ENCODE peak calls at places on chromosomes 3 and 15, in ten cellular contexts. One of them, this sample, is unnamed.

GRCh38 chr3:148149556-148149955 is 548.1 kb upstream of the AGTR1 start:
- DNase-seq in K562: no peak
- DNase-seq in HepG2: no peak
- DNase-seq in colonic mucosa: no peak
- DNase-seq in neuronal stem cell: peak
- DNase-seq in H9: peak
- DNase-seq in NT2/D1: peak
- DNase-seq in kidney: no peak
- DNase-seq in IMR-90: no peak
- DNase-seq in endothelial cell of umbilical vein: no peak
- DNase-seq in this sample: no peak

GRCh38 chr3:142502187-142502985 is 54.5 kb upstream of the XRN1 start:
- DNase-seq in NT2/D1: no peak
- DNase-seq in kidney: no peak
- DNase-seq in H9: no peak
- DNase-seq in K562: no peak
- DNase-seq in IMR-90: no peak
- DNase-seq in HepG2: no peak
- DNase-seq in colonic mucosa: no peak
- DNase-seq in endothelial cell of umbilical vein: no peak
- DNase-seq in neuronal stem cell: no peak
- DNase-seq in this sample: no peak

GRCh38 chr3:169286214-169286613 is 377.3 kb downstream of the MECOM start:
- DNase-seq in kidney: no peak
- DNase-seq in NT2/D1: no peak
- DNase-seq in K562: no peak
- DNase-seq in HepG2: no peak
- DNase-seq in H9: no peak
- DNase-seq in IMR-90: no peak
- DNase-seq in colonic mucosa: no peak
- DNase-seq in neuronal stem cell: no peak
- DNase-seq in endothelial cell of umbilical vein: no peak
- DNase-seq in this sample: no peak

GRCh38 chr3:193196746-193197145 is 44.3 kb upstream of the PLAAT1 start:
- DNase-seq in HepG2: no peak
- DNase-seq in NT2/D1: no peak
- DNase-seq in K562: no peak
- DNase-seq in endothelial cell of umbilical vein: no peak
- DNase-seq in colonic mucosa: no peak
- DNase-seq in H9: no peak
- DNase-seq in kidney: no peak
- DNase-seq in neuronal stem cell: no peak
- DNase-seq in IMR-90: no peak
- DNase-seq in this sample: no peak

GRCh38 chr15:64464271-64465005 is 4.1 kb downstream of the ZNF609 start:
- DNase-seq in neuronal stem cell: no peak
- DNase-seq in kidney: no peak
- DNase-seq in H9: no peak
- DNase-seq in NT2/D1: no peak
- DNase-seq in endothelial cell of umbilical vein: peak
- DNase-seq in IMR-90: peak
- DNase-seq in colonic mucosa: no peak
- DNase-seq in K562: no peak
- DNase-seq in HepG2: no peak
- DNase-seq in this sample: no peak

GRCh38 chr15:69902414-69903062 is 195.2 kb downstream of the TLE3 start:
- DNase-seq in HepG2: no peak
- DNase-seq in neuronal stem cell: no peak
- DNase-seq in colonic mucosa: no peak
- DNase-seq in kidney: no peak
- DNase-seq in K562: no peak
- DNase-seq in NT2/D1: no peak
- DNase-seq in H9: no peak
- DNase-seq in endothelial cell of umbilical vein: no peak
- DNase-seq in IMR-90: no peak
- DNase-seq in this sample: no peak

GRCh38 chr3:45841380-45841700 is 579 bp downstream of the LZTFL1 start:
- DNase-seq in HepG2: peak
- DNase-seq in endothelial cell of umbilical vein: peak
- DNase-seq in IMR-90: peak
- DNase-seq in colonic mucosa: peak
- DNase-seq in NT2/D1: no peak
- DNase-seq in H9: peak
- DNase-seq in neuronal stem cell: peak
- DNase-seq in K562: peak
- DNase-seq in kidney: no peak
- DNase-seq in this sample: no peak

GRCh38 chr15:101001796-101002195 is 82.6 kb downstream of the LRRK1 start:
- DNase-seq in H9: peak
- DNase-seq in endothelial cell of umbilical vein: no peak
- DNase-seq in K562: no peak
- DNase-seq in kidney: no peak
- DNase-seq in IMR-90: no peak
- DNase-seq in colonic mucosa: peak
- DNase-seq in NT2/D1: no peak
- DNase-seq in HepG2: no peak
- DNase-seq in neuronal stem cell: no peak
- DNase-seq in this sample: no peak

GRCh38 chr3:7667774-7668173 is 806.9 kb downstream of the GRM7 start:
- DNase-seq in HepG2: no peak
- DNase-seq in NT2/D1: no peak
- DNase-seq in H9: no peak
- DNase-seq in kidney: no peak
- DNase-seq in neuronal stem cell: no peak
- DNase-seq in K562: no peak
- DNase-seq in colonic mucosa: no peak
- DNase-seq in endothelial cell of umbilical vein: no peak
- DNase-seq in IMR-90: no peak
- DNase-seq in this sample: no peak

GRCh38 chr15:41018534-41018933 is 65.3 kb downstream of the CHAC1 start:
- DNase-seq in IMR-90: peak
- DNase-seq in neuronal stem cell: no peak
- DNase-seq in K562: peak
- DNase-seq in H9: no peak
- DNase-seq in NT2/D1: no peak
- DNase-seq in colonic mucosa: peak
- DNase-seq in kidney: no peak
- DNase-seq in HepG2: no peak
- DNase-seq in endothelial cell of umbilical vein: peak
- DNase-seq in this sample: no peak

GRCh38 chr3:111392911-111393351 is 149.1 kb upstream of the CD96 start:
- DNase-seq in NT2/D1: no peak
- DNase-seq in K562: no peak
- DNase-seq in endothelial cell of umbilical vein: no peak
- DNase-seq in IMR-90: no peak
- DNase-seq in colonic mucosa: no peak
- DNase-seq in neuronal stem cell: no peak
- DNase-seq in HepG2: no peak
- DNase-seq in H9: no peak
- DNase-seq in kidney: no peak
- DNase-seq in this sample: peak

GRCh38 chr3:171677706-171678105 is 132.6 kb downstream of the PLD1 start:
- DNase-seq in HepG2: no peak
- DNase-seq in H9: no peak
- DNase-seq in K562: no peak
- DNase-seq in endothelial cell of umbilical vein: peak
- DNase-seq in IMR-90: no peak
- DNase-seq in kidney: no peak
- DNase-seq in colonic mucosa: no peak
- DNase-seq in NT2/D1: no peak
- DNase-seq in neuronal stem cell: no peak
- DNase-seq in this sample: no peak

GRCh38 chr15:26126819-26127387 is 263.8 kb upstream of the ATP10A start:
- DNase-seq in K562: no peak
- DNase-seq in NT2/D1: no peak
- DNase-seq in HepG2: no peak
- DNase-seq in H9: no peak
- DNase-seq in neuronal stem cell: no peak
- DNase-seq in endothelial cell of umbilical vein: no peak
- DNase-seq in IMR-90: no peak
- DNase-seq in kidney: no peak
- DNase-seq in colonic mucosa: no peak
- DNase-seq in this sample: no peak

GRCh38 chr15:69009353-69009752 is 5.1 kb upstream of the NOX5 start:
- DNase-seq in K562: no peak
- DNase-seq in neuronal stem cell: no peak
- DNase-seq in HepG2: no peak
- DNase-seq in IMR-90: no peak
- DNase-seq in NT2/D1: no peak
- DNase-seq in H9: no peak
- DNase-seq in kidney: no peak
- DNase-seq in endothelial cell of umbilical vein: no peak
- DNase-seq in colonic mucosa: no peak
- DNase-seq in this sample: no peak

DNA sequence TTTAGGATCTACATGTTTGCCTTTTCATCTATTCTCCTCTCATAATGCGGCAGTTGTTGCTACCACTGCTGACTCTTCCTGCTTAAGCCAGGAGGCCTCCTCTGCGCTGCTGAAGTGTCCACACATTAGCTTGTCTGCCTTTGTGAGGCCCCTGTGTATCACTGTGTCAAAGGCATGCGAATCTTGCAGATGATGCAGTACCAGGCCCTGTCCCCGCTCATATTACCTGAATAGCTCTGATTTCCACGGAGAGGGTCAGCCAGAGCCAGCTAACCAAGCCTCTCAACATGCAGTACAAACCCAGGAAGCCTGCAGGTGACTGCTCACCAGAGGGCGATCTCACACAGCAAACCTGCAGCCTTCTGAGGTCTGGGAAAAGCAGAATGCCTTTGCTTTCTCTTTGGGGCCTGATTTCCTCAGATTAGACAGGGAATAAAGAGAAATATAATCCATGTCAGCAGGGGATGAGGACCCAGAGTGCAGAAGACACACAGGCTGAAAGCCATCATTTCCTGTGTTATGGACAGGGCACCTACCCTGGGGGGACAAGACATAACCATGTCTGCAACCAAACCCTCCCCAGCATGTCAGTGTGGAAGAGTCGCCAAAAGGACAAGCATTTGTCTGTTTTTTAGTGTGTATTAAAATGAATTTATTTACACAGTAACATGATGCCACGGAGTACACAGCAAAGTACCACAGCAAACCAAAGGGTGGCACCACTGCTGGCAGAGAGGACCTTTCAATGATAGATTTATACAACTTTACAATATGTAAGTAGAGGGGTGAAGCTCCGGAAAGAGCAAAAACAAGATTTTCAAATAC is 36.8 kb upstream of the TSPAN3 start:
- DNase-seq in endothelial cell of umbilical vein: peak
- DNase-seq in IMR-90: peak
- DNase-seq in neuronal stem cell: peak
- DNase-seq in colonic mucosa: peak
- DNase-seq in HepG2: peak
- DNase-seq in kidney: no peak
- DNase-seq in K562: peak
- DNase-seq in NT2/D1: peak
- DNase-seq in H9: peak
- DNase-seq in this sample: peak
- H3K9ac ChIP-seq in endothelial cell of umbilical vein: no peak
- H3K9ac ChIP-seq in IMR-90: no peak
- H3K9ac ChIP-seq in neuronal stem cell: no peak
- H3K9ac ChIP-seq in colonic mucosa: no peak
- H3K9ac ChIP-seq in HepG2: no peak
- H3K9ac ChIP-seq in kidney: no peak
- H3K9ac ChIP-seq in K562: no peak
- H3K9ac ChIP-seq in NT2/D1: no peak
- H3K9ac ChIP-seq in H9: no peak
- H3K9ac ChIP-seq in this sample: no peak

GRCh38 chr3:124779751-124780191 is 49.5 kb downstream of the UMPS start:
- DNase-seq in kidney: peak
- DNase-seq in endothelial cell of umbilical vein: no peak
- DNase-seq in IMR-90: no peak
- DNase-seq in neuronal stem cell: no peak
- DNase-seq in colonic mucosa: no peak
- DNase-seq in H9: no peak
- DNase-seq in K562: no peak
- DNase-seq in NT2/D1: no peak
- DNase-seq in HepG2: no peak
- DNase-seq in this sample: no peak
- H3K9ac ChIP-seq in kidney: peak
- H3K9ac ChIP-seq in endothelial cell of umbilical vein: no peak
- H3K9ac ChIP-seq in IMR-90: peak
- H3K9ac ChIP-seq in neuronal stem cell: no peak
- H3K9ac ChIP-seq in colonic mucosa: peak
- H3K9ac ChIP-seq in H9: no peak
- H3K9ac ChIP-seq in K562: no peak
- H3K9ac ChIP-seq in NT2/D1: peak
- H3K9ac ChIP-seq in HepG2: no peak
- H3K9ac ChIP-seq in this sample: no peak

GRCh38 chr3:135258916-135259315 is 463.9 kb downstream of the EPHB1 start:
- DNase-seq in endothelial cell of umbilical vein: no peak
- DNase-seq in IMR-90: no peak
- DNase-seq in H9: no peak
- DNase-seq in HepG2: no peak
- DNase-seq in neuronal stem cell: no peak
- DNase-seq in K562: no peak
- DNase-seq in kidney: no peak
- DNase-seq in NT2/D1: no peak
- DNase-seq in colonic mucosa: no peak
- DNase-seq in this sample: no peak
- H3K9ac ChIP-seq in endothelial cell of umbilical vein: no peak
- H3K9ac ChIP-seq in IMR-90: no peak
- H3K9ac ChIP-seq in H9: no peak
- H3K9ac ChIP-seq in HepG2: no peak
- H3K9ac ChIP-seq in neuronal stem cell: no peak
- H3K9ac ChIP-seq in K562: no peak
- H3K9ac ChIP-seq in kidney: no peak
- H3K9ac ChIP-seq in NT2/D1: no peak
- H3K9ac ChIP-seq in colonic mucosa: no peak
- H3K9ac ChIP-seq in this sample: no peak

GRCh38 chr15:31227235-31227634 is 99.4 kb upstream of the KLF13 start:
- DNase-seq in NT2/D1: no peak
- DNase-seq in endothelial cell of umbilical vein: no peak
- DNase-seq in K562: no peak
- DNase-seq in HepG2: no peak
- DNase-seq in neuronal stem cell: no peak
- DNase-seq in kidney: no peak
- DNase-seq in H9: no peak
- DNase-seq in IMR-90: no peak
- DNase-seq in colonic mucosa: no peak
- DNase-seq in this sample: no peak

GRCh38 chr15:31230630-31231485 is 95.8 kb upstream of the KLF13 start:
- DNase-seq in HepG2: no peak
- DNase-seq in endothelial cell of umbilical vein: no peak
- DNase-seq in H9: no peak
- DNase-seq in IMR-90: no peak
- DNase-seq in neuronal stem cell: no peak
- DNase-seq in K562: no peak
- DNase-seq in colonic mucosa: no peak
- DNase-seq in kidney: peak
- DNase-seq in NT2/D1: no peak
- DNase-seq in this sample: no peak

GRCh38 chr15:31227954-31228542 is 98.6 kb upstream of the KLF13 start:
- DNase-seq in endothelial cell of umbilical vein: no peak
- DNase-seq in IMR-90: no peak
- DNase-seq in HepG2: no peak
- DNase-seq in NT2/D1: no peak
- DNase-seq in K562: no peak
- DNase-seq in neuronal stem cell: no peak
- DNase-seq in kidney: no peak
- DNase-seq in H9: no peak
- DNase-seq in colonic mucosa: no peak
- DNase-seq in this sample: no peak

GRCh38 chr15:31226011-31226410 is 100.6 kb upstream of the KLF13 start:
- DNase-seq in IMR-90: no peak
- DNase-seq in K562: no peak
- DNase-seq in NT2/D1: no peak
- DNase-seq in endothelial cell of umbilical vein: no peak
- DNase-seq in neuronal stem cell: no peak
- DNase-seq in colonic mucosa: no peak
- DNase-seq in H9: no peak
- DNase-seq in HepG2: no peak
- DNase-seq in kidney: no peak
- DNase-seq in this sample: no peak

GRCh38 chr15:31228980-31229826 is 97.4 kb upstream of the KLF13 start:
- DNase-seq in colonic mucosa: peak
- DNase-seq in HepG2: peak
- DNase-seq in kidney: no peak
- DNase-seq in K562: no peak
- DNase-seq in H9: peak
- DNase-seq in neuronal stem cell: no peak
- DNase-seq in endothelial cell of umbilical vein: no peak
- DNase-seq in IMR-90: no peak
- DNase-seq in NT2/D1: no peak
- DNase-seq in this sample: no peak
- H3K9ac ChIP-seq in colonic mucosa: peak
- H3K9ac ChIP-seq in HepG2: peak
- H3K9ac ChIP-seq in kidney: no peak
- H3K9ac ChIP-seq in K562: no peak
- H3K9ac ChIP-seq in H9: no peak
- H3K9ac ChIP-seq in neuronal stem cell: no peak
- H3K9ac ChIP-seq in endothelial cell of umbilical vein: no peak
- H3K9ac ChIP-seq in IMR-90: no peak
- H3K9ac ChIP-seq in NT2/D1: no peak
- H3K9ac ChIP-seq in this sample: no peak